ENCODE peak calls at places on chromosomes 6 and 20, in six cellular contexts. T, Z, E, D, P and U are unnamed samples.

GRCh38 chr6:42451595-42452170 is at the start of gene TRERF1:
- DNase-seq in Z (no peak), E (peak), T (peak), P (peak), D (peak), U (no peak)

GRCh38 chr20:62642666-62643520 is 590 bp downstream of the SLCO4A1 start:
- DNase-seq in D (no peak), P (peak), Z (no peak), E (peak), T (no peak), U (no peak)

GRCh38 chr20:35318502-35319157 is 26.4 kb upstream of the FAM83C start:
- DNase-seq in T (peak), D (peak), Z (no peak), E (peak), P (peak), U (no peak)

GRCh38 chr6:154337423-154338005 is 19.1 kb downstream of the IPCEF1 start:
- DNase-seq in E (no peak), P (no peak), T (no peak), Z (no peak), D (no peak), U (no peak)

GRCh38 chr6:133916650-133917151 is 27.8 kb downstream of the TCF21 start:
- DNase-seq in Z (peak), D (peak), P (peak), E (peak), T (peak), U (peak)

GRCh38 chr20:50283922-50284810 is 93.5 kb downstream of the CEBPB start:
- DNase-seq in D (peak), Z (no peak), P (peak), T (no peak), E (no peak), U (no peak)

GRCh38 chr6:129006685-129007514 is 124.0 kb downstream of the LAMA2 start:
- DNase-seq in Z (no peak), E (no peak), P (no peak), T (no peak), D (no peak), U (no peak)

GRCh38 chr6:82144852-82145332 is 102.7 kb downstream of the IBTK start:
- DNase-seq in P (peak), D (peak), Z (peak), T (peak), E (peak), U (no peak)

GRCh38 chr6:126123226-126123625 is 136.9 kb downstream of the TRMT11 start:
- DNase-seq in T (peak), E (no peak), D (no peak), P (no peak), Z (no peak), U (no peak)

GRCh38 chr6:163460307-163460782 is 45.8 kb downstream of the QKI start:
- DNase-seq in E (peak), Z (no peak), T (peak), P (peak), D (peak), U (no peak)

GRCh38 chr6:167409689-167410088 is 84.8 kb downstream of the TTLL2 start:
- DNase-seq in Z (no peak), E (no peak), P (no peak), T (no peak), D (no peak), U (no peak)

GRCh38 chr6:146913842-146914562 is 290.2 kb upstream of the STXBP5 start:
- DNase-seq in T (peak), E (peak), P (peak), Z (peak), D (peak), U (no peak)

GRCh38 chr6:159871241-159871640 is 19.5 kb upstream of the MAS1 start:
- DNase-seq in E (peak), D (no peak), Z (no peak), P (peak), T (no peak), U (no peak)

GRCh38 chr6:53487080-53487479 is 57.8 kb downstream of the GCLC start:
- DNase-seq in D (no peak), E (no peak), Z (no peak), P (peak), T (no peak), U (no peak)

GRCh38 chr20:6663104-6663503 is 104.4 kb upstream of the BMP2 start:
- DNase-seq in D (no peak), P (no peak), Z (no peak), T (no peak), E (no peak), U (no peak)

DNA sequence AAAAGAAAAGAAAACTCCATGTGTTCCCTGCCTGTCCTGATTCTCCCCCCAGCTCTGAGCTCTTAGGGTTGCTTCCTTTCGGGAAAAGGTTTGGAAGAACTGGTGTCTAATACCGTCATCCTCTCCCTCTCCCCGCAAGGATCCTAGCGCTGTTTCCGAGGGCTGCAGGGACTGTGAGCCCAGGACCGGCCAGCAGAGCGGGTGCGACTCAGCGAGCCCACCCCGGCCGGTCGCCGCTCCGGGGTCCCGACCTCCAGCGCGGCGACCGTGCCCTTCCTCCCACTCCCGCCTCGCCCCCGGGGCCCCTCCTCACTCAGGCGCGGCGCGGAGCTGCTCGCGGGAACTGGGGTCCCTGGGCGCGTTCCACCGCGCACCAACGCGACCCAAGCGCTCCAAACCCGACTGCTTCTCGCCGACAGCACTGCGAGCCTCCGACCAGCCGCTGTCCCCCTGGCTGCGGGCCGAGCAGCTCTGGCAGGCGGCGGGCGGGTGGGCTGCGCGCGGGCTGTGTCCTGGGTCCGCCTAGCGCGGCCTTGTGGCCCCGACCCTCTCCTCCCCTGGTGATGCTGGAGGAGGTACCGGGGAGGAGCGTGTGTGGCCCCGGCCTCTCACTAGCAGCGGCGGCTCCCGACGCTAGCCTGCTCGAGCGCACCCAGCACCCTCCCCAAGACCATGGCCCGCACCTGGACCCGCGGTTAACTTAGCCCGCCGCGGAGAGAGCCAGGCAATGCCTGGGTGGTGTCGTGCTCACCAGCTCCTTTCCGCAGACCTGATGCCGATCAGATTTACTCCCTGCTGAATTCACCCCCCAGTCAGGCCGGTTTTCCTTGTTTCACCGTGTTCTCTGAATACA is at the start of gene PLA2G7:
- DNase-seq in P (peak), Z (no peak), E (peak), T (no peak), D (peak), U (no peak)
- H3K4me3 ChIP-seq in P (peak), Z (peak), E (peak), T (peak), D (peak), U (peak)

GRCh38 chr6:21666788-21667681 is 73.5 kb downstream of the SOX4 start:
- DNase-seq in T (no peak), E (peak), D (no peak), Z (no peak), P (peak), U (no peak)
- H3K4me3 ChIP-seq in T (peak), E (peak), D (no peak), Z (peak), P (peak), U (peak)

DNA sequence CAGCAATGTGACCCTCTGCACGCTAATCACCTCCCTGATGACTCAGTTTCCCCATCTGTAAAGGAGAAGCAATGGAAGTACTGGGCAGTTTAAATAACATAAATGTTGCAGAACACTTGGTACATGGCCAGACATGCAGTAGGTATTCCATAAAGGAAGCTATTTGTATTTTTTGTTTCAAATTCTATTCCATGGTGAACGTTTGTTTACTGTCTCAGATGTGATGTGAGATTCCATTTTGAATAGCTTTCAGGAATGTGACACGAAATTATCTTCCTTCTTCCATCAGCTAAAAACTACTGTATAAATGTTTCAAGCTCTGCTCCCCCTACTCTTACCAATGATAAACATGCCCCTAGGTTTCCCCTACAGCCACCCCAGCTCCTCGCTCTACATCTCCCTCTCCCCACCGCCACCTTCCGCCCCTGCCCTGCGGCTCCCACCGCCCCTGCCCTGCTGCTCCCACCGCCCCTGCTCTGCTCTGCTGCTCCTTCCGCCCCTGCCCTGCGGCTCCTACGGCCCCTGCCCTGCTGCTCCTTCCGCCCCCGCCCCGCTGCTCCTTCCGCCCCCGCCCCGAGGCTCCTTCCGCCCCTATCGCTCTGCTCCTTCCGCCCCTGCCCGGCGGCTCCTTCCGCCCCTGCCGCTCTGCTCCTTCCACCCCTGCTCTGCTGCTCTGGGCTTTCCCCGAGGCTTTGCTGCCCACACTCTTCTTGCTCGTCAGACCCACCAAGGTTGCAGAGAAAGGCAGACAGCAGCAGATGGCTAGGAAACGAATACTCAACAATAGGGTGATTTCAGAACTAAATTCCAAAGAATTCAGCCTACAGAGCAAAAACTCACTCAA is 78.9 kb downstream of the THBS2 start:
- DNase-seq in Z (no peak), D (no peak), P (no peak), T (no peak), E (no peak), U (no peak)
- H3K4me3 ChIP-seq in Z (no peak), D (no peak), P (no peak), T (no peak), E (no peak), U (no peak)

GRCh38 chr20:45368221-45368980 is 5.4 kb downstream of the SYS1 start:
- DNase-seq in Z (no peak), P (no peak), T (no peak), E (no peak), D (no peak), U (no peak)
- H3K4me3 ChIP-seq in Z (no peak), P (no peak), T (no peak), E (no peak), D (no peak), U (no peak)

GRCh38 chr6:7112741-7113313 is 5.1 kb downstream of the RREB1 start:
- DNase-seq in E (no peak), Z (no peak), P (no peak), T (no peak), D (no peak), U (no peak)
- H3K4me3 ChIP-seq in E (no peak), Z (no peak), P (no peak), T (no peak), D (peak), U (peak)

DNA sequence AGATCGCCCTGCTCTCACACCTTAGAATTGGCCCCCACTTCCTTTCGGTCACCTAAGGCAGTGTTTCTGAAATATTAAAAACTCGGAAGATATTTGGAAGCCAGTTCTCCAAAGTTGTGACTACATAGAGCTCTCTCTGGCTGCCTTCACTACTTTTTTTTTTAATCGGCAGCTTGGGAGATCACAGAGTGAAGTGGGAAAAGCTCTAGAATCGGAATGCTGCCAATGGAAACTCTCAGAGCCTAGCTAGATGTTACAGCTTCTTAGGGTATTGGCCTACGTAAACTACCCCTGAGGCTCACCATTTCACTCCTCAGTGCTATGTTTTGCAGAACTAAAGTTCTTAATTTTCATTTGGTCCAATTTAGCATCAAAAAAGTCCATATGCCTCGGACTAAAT is 14.6 kb downstream of the SERPINB1 start:
- DNase-seq in T (no peak), E (no peak), D (no peak), Z (no peak), P (no peak), U (no peak)
- H3K4me3 ChIP-seq in T (no peak), E (no peak), D (no peak), Z (no peak), P (no peak), U (no peak)

DNA sequence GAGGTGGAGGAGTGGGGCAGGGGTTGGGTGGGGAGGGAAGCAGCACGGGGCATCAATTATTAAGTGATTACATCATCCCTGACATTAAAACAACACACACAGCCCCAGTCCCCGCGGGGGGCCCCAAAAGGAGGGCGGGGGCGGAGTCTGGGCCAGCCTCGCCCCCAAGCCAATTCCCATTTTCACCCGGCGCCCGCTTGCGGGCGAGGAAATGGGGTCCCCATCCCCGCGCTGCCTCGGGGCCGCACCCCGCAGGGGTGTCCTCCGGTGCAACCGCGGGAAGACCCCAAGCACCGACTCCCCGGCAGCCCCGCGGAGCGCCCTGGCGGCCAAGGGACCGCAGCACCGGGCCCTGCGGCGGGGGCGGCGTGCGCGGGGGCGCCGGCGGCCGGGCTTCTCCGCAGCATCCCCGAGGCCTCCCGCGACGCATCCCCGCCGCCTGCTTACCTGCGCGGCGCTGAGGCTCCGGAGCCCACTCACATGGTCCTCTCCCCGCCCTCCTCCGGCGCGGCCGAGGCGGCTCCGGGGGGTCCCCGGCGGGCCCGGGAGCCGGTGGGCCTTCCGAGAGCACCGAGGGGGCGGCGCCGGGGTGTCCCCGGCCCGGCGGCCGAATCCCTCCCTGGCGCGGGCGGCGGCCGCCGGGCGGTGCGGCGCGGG is 603 bp downstream of the FYN start:
- DNase-seq in D (no peak), E (peak), P (peak), Z (no peak), T (peak), U (no peak)
- H3K4me3 ChIP-seq in D (peak), E (peak), P (peak), Z (peak), T (peak), U (peak)

GRCh38 chr6:140105857-140106256 is 731.4 kb upstream of the CITED2 start:
- DNase-seq in P (peak), T (peak), E (peak), Z (no peak), D (peak), U (no peak)
- H3K4me3 ChIP-seq in P (no peak), T (no peak), E (no peak), Z (no peak), D (no peak), U (no peak)

GRCh38 chr6:143401636-143402370 is 48.7 kb downstream of the ADAT2 start:
- DNase-seq in P (peak), D (no peak), Z (no peak), T (no peak), E (no peak), U (no peak)

GRCh38 chr6:143399176-143399575 is 51.3 kb downstream of the ADAT2 start:
- DNase-seq in Z (no peak), D (no peak), T (no peak), P (peak), E (no peak), U (no peak)

GRCh38 chr6:143401060-143401426 is 49.5 kb downstream of the ADAT2 start:
- DNase-seq in P (peak), E (no peak), Z (no peak), D (no peak), T (no peak), U (no peak)

GRCh38 chr6:143402721-143403336 is 47.7 kb downstream of the ADAT2 start:
- DNase-seq in T (no peak), E (no peak), Z (no peak), P (no peak), D (no peak), U (no peak)

GRCh38 chr6:143400258-143401059 is 50.0 kb downstream of the ADAT2 start:
- DNase-seq in D (no peak), P (peak), Z (no peak), T (no peak), E (peak), U (no peak)
- H3K4me3 ChIP-seq in D (no peak), P (no peak), Z (no peak), T (no peak), E (no peak), U (no peak)